ENCODE peak calls at places on chromosomes 5 and 9, in nine cellular contexts. Q is fibroblast of pulmonary artery, P is endothelial cell, L is NCI-H510A, B is HL-60, G is ACHN, H is head of caudate nucleus, W is HFF-Myc, N is choroid plexus epithelial cell. F is an unnamed sample.

GRCh38 chr5:133467325-133467700 is 145.0 kb downstream of the FSTL4 start:
- DNase-seq in P (no peak), Q (no peak), N (no peak), G (no peak), B (no peak), L (no peak), H (no peak), W (no peak), F (no peak)

GRCh38 chr5:37112383-37112991 is 136.7 kb downstream of the CPLANE1 start:
- DNase-seq in W (no peak), Q (no peak), H (no peak), G (no peak), N (no peak), B (no peak), L (no peak), P (no peak), F (no peak)

GRCh38 chr5:173473293-173473692 is 143.2 kb downstream of the BOD1 start:
- DNase-seq in L (no peak), B (no peak), P (no peak), H (no peak), G (no peak), N (peak), Q (no peak), W (no peak), F (no peak)

GRCh38 chr5:79032031-79032711 is 37.3 kb downstream of the DMGDH start:
- DNase-seq in L (no peak), G (no peak), Q (no peak), W (no peak), B (no peak), N (peak), H (no peak), P (no peak), F (no peak)

GRCh38 chr9:33452828-33453271 is 5.5 kb upstream of the AQP3 start:
- DNase-seq in G (peak), B (peak), Q (peak), N (peak), H (peak), P (peak), W (peak), L (no peak), F (peak)

GRCh38 chr5:104793031-104793430 is 1230.4 kb upstream of the NUDT12 start:
- DNase-seq in L (no peak), N (peak), P (no peak), B (no peak), Q (peak), H (no peak), G (no peak), W (no peak), F (no peak)

GRCh38 chr5:45252991-45253390 is 443.2 kb downstream of the HCN1 start:
- DNase-seq in P (no peak), L (no peak), G (no peak), B (no peak), H (no peak), W (no peak), N (peak), Q (no peak), F (no peak)

GRCh38 chr5:17992296-17992695 is 358.0 kb downstream of the TAF11L14 start:
- DNase-seq in W (no peak), G (no peak), B (no peak), L (no peak), N (no peak), Q (no peak), H (no peak), P (no peak), F (no peak)

GRCh38 chr5:110088676-110089436 is 399.1 kb downstream of the MAN2A1 start:
- DNase-seq in N (no peak), G (no peak), Q (no peak), B (no peak), H (no peak), W (no peak), L (no peak), P (no peak), F (no peak)

GRCh38 chr5:179302499-179303185 is 42.6 kb downstream of the ADAMTS2 start:
- DNase-seq in G (no peak), L (no peak), B (no peak), W (no peak), P (no peak), Q (no peak), H (no peak), N (no peak), F (no peak)

GRCh38 chr9:123074627-123075026 is 41.2 kb downstream of the GPR21 start:
- DNase-seq in P (no peak), G (no peak), W (no peak), L (no peak), N (no peak), Q (no peak), B (no peak), H (no peak), F (no peak)

GRCh38 chr5:30981576-30981975 is 211.9 kb upstream of the CDH6 start:
- DNase-seq in G (no peak), Q (peak), P (no peak), N (peak), L (no peak), H (no peak), W (no peak), B (no peak), F (no peak)

GRCh38 chr5:87686018-87686417 is 273.3 kb upstream of the CCNH start:
- DNase-seq in P (no peak), Q (no peak), H (no peak), N (no peak), B (no peak), W (no peak), L (no peak), G (no peak), F (no peak)